ENCODE peak calls at places on chromosome 10, in ten cellular contexts. S, Q, H, J, B, Z, P, W, N and G are unnamed samples.

GRCh38 chr10:77320852-77321496 is 316.6 kb downstream of the KCNMA1 start:
- DNase-seq in S (peak), Q (no peak), H (no peak), J (no peak), B (no peak), Z (no peak), P (no peak), W (no peak), N (peak), G (peak)

GRCh38 chr10:43100366-43100765 is 23.5 kb downstream of the RET start:
- DNase-seq in S (no peak), Q (no peak), H (no peak), J (no peak), B (no peak), Z (no peak), P (no peak), W (no peak), N (no peak), G (no peak)

GRCh38 chr10:9215121-9215520 is 1160.6 kb downstream of the GATA3 start:
- DNase-seq in S (no peak), Q (no peak), H (no peak), J (no peak), B (no peak), Z (no peak), P (no peak), W (no peak), N (no peak), G (no peak)

GRCh38 chr10:79147796-79148451 is 79.2 kb downstream of the ZMIZ1 start:
- DNase-seq in S (no peak), Q (no peak), H (no peak), J (no peak), B (no peak), Z (no peak), P (no peak), W (no peak), N (no peak), G (no peak)

GRCh38 chr10:42549851-42550250 is 88.5 kb downstream of the ZNF33B start:
- DNase-seq in S (no peak), Q (no peak), H (no peak), J (no peak), B (no peak), Z (no peak), P (no peak), W (no peak), N (no peak), G (no peak)

GRCh38 chr10:111093741-111094380 is 17.0 kb downstream of the ADRA2A start:
- DNase-seq in S (peak), Q (no peak), H (no peak), J (no peak), B (no peak), Z (no peak), P (no peak), W (no peak), N (no peak), G (peak)

GRCh38 chr10:126021833-126022500 is 125.6 kb downstream of the FANK1 start:
- DNase-seq in S (no peak), Q (no peak), H (no peak), J (no peak), B (no peak), Z (no peak), P (no peak), W (no peak), N (no peak), G (peak)

GRCh38 chr10:110912374-110912773 is 6.6 kb downstream of the BBIP1 start:
- DNase-seq in S (peak), Q (no peak), H (no peak), J (no peak), B (no peak), Z (peak), P (no peak), W (no peak), N (no peak), G (peak)

GRCh38 chr10:114609518-114610426 is 48.3 kb downstream of the ABLIM1 start:
- DNase-seq in S (no peak), Q (no peak), H (no peak), J (no peak), B (no peak), Z (no peak), P (no peak), W (no peak), N (no peak), G (no peak)

GRCh38 chr10:123270221-123270620 is 116.0 kb downstream of the BUB3 start:
- DNase-seq in S (peak), Q (no peak), H (no peak), J (no peak), B (no peak), Z (no peak), P (no peak), W (no peak), N (peak), G (peak)

GRCh38 chr10:79331226-79331625 is 16.0 kb upstream of the PPIF start:
- DNase-seq in S (no peak), Q (no peak), H (no peak), J (no peak), B (no peak), Z (no peak), P (no peak), W (no peak), N (no peak), G (no peak)

GRCh38 chr10:43648392-43649148 is at the start of gene ZNF32:
- DNase-seq in S (peak), Q (peak), H (peak), J (peak), B (peak), Z (peak), P (peak), W (peak), N (peak), G (peak)

GRCh38 chr10:18179901-18180300 is 39.7 kb downstream of the CACNB2 start:
- DNase-seq in S (peak), Q (no peak), H (no peak), J (no peak), B (no peak), Z (no peak), P (no peak), W (no peak), N (no peak), G (peak)

GRCh38 chr10:18659784-18660561 is 742 bp downstream of the ARL5B start:
- DNase-seq in S (peak), Q (no peak), H (peak), J (no peak), B (no peak), Z (no peak), P (no peak), W (no peak), N (no peak), G (peak)

GRCh38 chr10:72087969-72088878 is at the start of gene SPOCK2:
- DNase-seq in S (peak), Q (no peak), H (peak), J (no peak), B (peak), Z (no peak), P (peak), W (peak), N (no peak), G (no peak)

GRCh38 chr10:129884390-129884779 is 79.7 kb downstream of the EBF3 start:
- DNase-seq in S (no peak), Q (no peak), H (no peak), J (no peak), B (no peak), Z (no peak), P (no peak), W (no peak), N (no peak), G (no peak)

GRCh38 chr10:60098676-60099601 is 192.6 kb upstream of the CCDC6 start:
- DNase-seq in S (peak), Q (no peak), H (peak), J (no peak), B (no peak), Z (no peak), P (no peak), W (no peak), N (no peak), G (peak)